ENCODE peak calls at places on chromosomes 7 and 10, in ten cellular contexts. D, Q, H, C, O, R, X, I, L and E are unnamed samples.

GRCh38 chr10:24886281-24886680 is 66.1 kb downstream of the PRTFDC1 start:
- DNase-seq in D (no peak), Q (no peak), H (no peak), C (no peak), O (no peak), R (peak), X (no peak), I (no peak), L (peak), E (no peak)

GRCh38 chr10:129853236-129853946 is 110.7 kb downstream of the EBF3 start:
- DNase-seq in D (peak), Q (no peak), H (peak), C (peak), O (no peak), R (peak), X (no peak), I (no peak), L (no peak), E (no peak)

GRCh38 chr10:108574233-108574632 is 1349.1 kb downstream of the XPNPEP1 start:
- DNase-seq in D (no peak), Q (no peak), H (no peak), C (no peak), O (no peak), R (peak), X (no peak), I (no peak), L (no peak), E (no peak)

GRCh38 chr7:14760730-14761129 is 141.8 kb downstream of the DGKB start:
- DNase-seq in D (no peak), Q (no peak), H (no peak), C (no peak), O (no peak), R (peak), X (no peak), I (no peak), L (no peak), E (no peak)

GRCh38 chr7:114084381-114085312 is 165.8 kb upstream of the PPP1R3A start:
- DNase-seq in D (peak), Q (peak), H (peak), C (peak), O (peak), R (no peak), X (peak), I (no peak), L (no peak), E (peak)

GRCh38 chr10:21514101-21514807 is 11.2 kb downstream of the SKIDA1 start:
- DNase-seq in D (no peak), Q (no peak), H (no peak), C (no peak), O (no peak), R (no peak), X (no peak), I (no peak), L (no peak), E (no peak)

GRCh38 chr10:78817804-78818203 is 251.0 kb upstream of the ZMIZ1 start:
- DNase-seq in D (no peak), Q (no peak), H (no peak), C (no peak), O (peak), R (no peak), X (no peak), I (no peak), L (no peak), E (no peak)

GRCh38 chr7:49980414-49980813 is 112.6 kb downstream of the ZPBP start:
- DNase-seq in D (no peak), Q (no peak), H (no peak), C (no peak), O (no peak), R (no peak), X (peak), I (no peak), L (no peak), E (no peak)

GRCh38 chr7:35761882-35762720 is 38.8 kb upstream of the SEPTIN7 start:
- DNase-seq in D (no peak), Q (no peak), H (peak), C (peak), O (no peak), R (no peak), X (no peak), I (no peak), L (no peak), E (no peak)

GRCh38 chr7:28587211-28587610 is 174.9 kb downstream of the CREB5 start:
- DNase-seq in D (peak), Q (no peak), H (peak), C (no peak), O (no peak), R (peak), X (peak), I (peak), L (peak), E (no peak)

GRCh38 chr7:116340201-116340847 is 130.0 kb downstream of the TES start:
- DNase-seq in D (no peak), Q (no peak), H (no peak), C (peak), O (no peak), R (peak), X (no peak), I (no peak), L (no peak), E (peak)

GRCh38 chr10:87596351-87596750 is 63.3 kb upstream of the PAPSS2 start:
- DNase-seq in D (no peak), Q (no peak), H (no peak), C (no peak), O (no peak), R (no peak), X (no peak), I (no peak), L (no peak), E (no peak)

GRCh38 chr7:40382145-40382544 is 247.3 kb downstream of the SUGCT start:
- DNase-seq in D (no peak), Q (no peak), H (peak), C (no peak), O (no peak), R (peak), X (no peak), I (no peak), L (no peak), E (no peak)

GRCh38 chr10:103921750-103922195 is 3.8 kb upstream of the STN1 start:
- DNase-seq in D (peak), Q (peak), H (peak), C (no peak), O (peak), R (no peak), X (peak), I (peak), L (no peak), E (peak)

GRCh38 chr10:79266092-79266491 is 81.2 kb upstream of the PPIF start:
- DNase-seq in D (peak), Q (no peak), H (peak), C (no peak), O (no peak), R (no peak), X (no peak), I (peak), L (no peak), E (no peak)

GRCh38 chr10:95758351-95759025 is 2.5 kb downstream of the ENTPD1 start:
- DNase-seq in D (no peak), Q (no peak), H (no peak), C (no peak), O (no peak), R (no peak), X (no peak), I (no peak), L (no peak), E (peak)

GRCh38 chr7:155860840-155861479 is 48.7 kb upstream of the SHH start:
- DNase-seq in D (peak), Q (no peak), H (peak), C (no peak), O (no peak), R (peak), X (no peak), I (peak), L (peak), E (no peak)

GRCh38 chr7:12570529-12571461 is at the start of gene SCIN:
- DNase-seq in D (peak), Q (peak), H (peak), C (peak), O (peak), R (peak), X (peak), I (no peak), L (no peak), E (peak)

GRCh38 chr7:41942468-41943097 is 239.7 kb upstream of the INHBA start:
- DNase-seq in D (peak), Q (peak), H (no peak), C (peak), O (peak), R (peak), X (peak), I (no peak), L (no peak), E (no peak)

GRCh38 chr7:84117304-84117703 is 77.3 kb downstream of the SEMA3A start:
- DNase-seq in D (no peak), Q (no peak), H (no peak), C (no peak), O (peak), R (no peak), X (peak), I (no peak), L (no peak), E (no peak)

GRCh38 chr7:150333659-150334058 is 7.8 kb downstream of the RARRES2 start:
- DNase-seq in D (no peak), Q (no peak), H (no peak), C (no peak), O (no peak), R (no peak), X (no peak), I (no peak), L (no peak), E (no peak)

GRCh38 chr10:133245439-133246235 is 8.0 kb downstream of the VENTX start:
- DNase-seq in D (peak), Q (peak), H (peak), C (no peak), O (no peak), R (no peak), X (peak), I (no peak), L (no peak), E (no peak)

GRCh38 chr7:107162466-107162865 is 6.3 kb upstream of the HBP1 start:
- DNase-seq in D (no peak), Q (no peak), H (no peak), C (no peak), O (no peak), R (peak), X (no peak), I (no peak), L (no peak), E (no peak)

GRCh38 chr10:92045641-92046106 is 122.1 kb downstream of the BTAF1 start:
- DNase-seq in D (no peak), Q (peak), H (no peak), C (no peak), O (peak), R (no peak), X (peak), I (no peak), L (no peak), E (no peak)

GRCh38 chr10:124224331-124225028 is 131.1 kb upstream of the CHST15 start:
- DNase-seq in D (no peak), Q (no peak), H (peak), C (no peak), O (no peak), R (peak), X (no peak), I (peak), L (no peak), E (no peak)

GRCh38 chr7:94540428-94540827 is 30.8 kb downstream of the CASD1 start:
- DNase-seq in D (no peak), Q (no peak), H (no peak), C (no peak), O (no peak), R (no peak), X (no peak), I (no peak), L (no peak), E (no peak)

GRCh38 chr10:117217196-117217761 is 20.0 kb downstream of the KCNK18 start:
- DNase-seq in D (peak), Q (peak), H (peak), C (no peak), O (peak), R (peak), X (peak), I (no peak), L (no peak), E (no peak)

GRCh38 chr10:63819753-63820347 is 298.6 kb downstream of the REEP3 start:
- DNase-seq in D (peak), Q (peak), H (peak), C (peak), O (peak), R (peak), X (peak), I (peak), L (peak), E (peak)

GRCh38 chr7:77824636-77825035 is 26.1 kb downstream of the PHTF2 start:
- DNase-seq in D (no peak), Q (no peak), H (no peak), C (no peak), O (no peak), R (no peak), X (no peak), I (no peak), L (no peak), E (no peak)

GRCh38 chr7:132001166-132001565 is 444.7 kb upstream of the PODXL start:
- DNase-seq in D (no peak), Q (no peak), H (no peak), C (no peak), O (no peak), R (no peak), X (no peak), I (no peak), L (no peak), E (no peak)

GRCh38 chr7:103076767-103077166 is 1.8 kb downstream of the ARMC10 start:
- DNase-seq in D (no peak), Q (no peak), H (no peak), C (no peak), O (no peak), R (no peak), X (no peak), I (no peak), L (no peak), E (no peak)

GRCh38 chr10:7397049-7397448 is 13.8 kb downstream of the SFMBT2 start:
- DNase-seq in D (no peak), Q (no peak), H (peak), C (peak), O (no peak), R (no peak), X (no peak), I (no peak), L (no peak), E (no peak)

GRCh38 chr10:77818378-77818777 is 108.2 kb downstream of the DLG5 start:
- DNase-seq in D (no peak), Q (no peak), H (no peak), C (no peak), O (no peak), R (no peak), X (no peak), I (no peak), L (no peak), E (no peak)

GRCh38 chr10:49527061-49527460 is 11.9 kb downstream of the ERCC6 start:
- DNase-seq in D (no peak), Q (no peak), H (peak), C (no peak), O (no peak), R (no peak), X (no peak), I (no peak), L (no peak), E (no peak)

GRCh38 chr10:46992794-46993552 is 81.7 kb downstream of the PTPN20 start:
- DNase-seq in D (peak), Q (peak), H (peak), C (peak), O (peak), R (peak), X (peak), I (peak), L (peak), E (peak)

GRCh38 chr10:60809157-60809556 is 30.9 kb downstream of the CDK1 start:
- DNase-seq in D (peak), Q (no peak), H (peak), C (peak), O (no peak), R (peak), X (no peak), I (peak), L (peak), E (no peak)

GRCh38 chr10:99993994-99994689 is 15.6 kb downstream of the DNMBP start:
- DNase-seq in D (peak), Q (no peak), H (peak), C (peak), O (peak), R (peak), X (no peak), I (no peak), L (no peak), E (peak)

GRCh38 chr7:83001362-83002040 is 161.2 kb downstream of the PCLO start:
- DNase-seq in D (no peak), Q (no peak), H (peak), C (peak), O (no peak), R (no peak), X (no peak), I (peak), L (no peak), E (no peak)

GRCh38 chr7:145845345-145845744 is 271.3 kb upstream of the CNTNAP2 start:
- DNase-seq in D (no peak), Q (no peak), H (no peak), C (no peak), O (no peak), R (no peak), X (no peak), I (no peak), L (no peak), E (no peak)

GRCh38 chr10:35308809-35309208 is 27.5 kb upstream of the CCNY start:
- DNase-seq in D (no peak), Q (no peak), H (no peak), C (no peak), O (no peak), R (no peak), X (no peak), I (no peak), L (no peak), E (no peak)
- H2AFZ ChIP-seq in D (no peak), Q (no peak), H (no peak), C (no peak), O (no peak), R (no peak), X (peak), I (no peak), L (no peak), E (no peak)

DNA sequence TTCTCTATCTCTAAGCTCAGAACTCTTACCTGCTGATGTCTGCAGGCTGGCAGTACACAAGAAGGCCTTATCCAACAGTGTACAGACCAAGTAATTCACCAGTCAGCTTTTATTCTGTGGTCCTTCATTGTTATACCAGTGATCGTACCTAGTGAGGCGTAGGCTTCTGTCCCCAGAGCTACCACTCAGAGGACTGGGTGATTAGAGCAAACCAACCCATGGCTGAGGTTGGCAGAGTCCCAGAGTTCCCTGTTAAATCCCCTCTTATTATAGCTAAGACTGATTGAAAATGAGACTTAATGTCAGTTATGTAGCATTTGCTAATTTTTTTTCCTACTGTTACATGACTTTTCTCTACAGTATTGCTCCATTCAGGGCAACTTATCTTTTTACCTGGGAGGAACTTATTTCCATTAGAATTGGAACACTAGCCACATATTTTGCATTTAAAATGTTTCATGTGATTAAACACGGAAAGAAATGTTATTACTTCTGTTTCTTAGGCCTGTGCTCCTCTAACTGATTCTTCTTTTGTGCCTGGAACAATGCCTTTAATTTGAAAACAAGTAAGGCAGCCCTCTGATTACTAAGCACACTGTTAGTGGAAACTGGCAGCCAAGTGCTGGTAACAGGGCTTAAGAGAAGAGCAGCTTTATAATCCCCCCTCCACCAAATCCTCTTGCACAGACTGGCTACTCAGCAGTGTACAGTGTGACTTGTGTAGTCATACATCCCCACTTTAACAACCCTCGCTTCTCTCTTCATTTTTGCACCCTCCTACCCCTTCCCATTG is 127.1 kb downstream of the LRRC4 start:
- DNase-seq in D (no peak), Q (no peak), H (peak), C (no peak), O (peak), R (no peak), X (peak), I (no peak), L (no peak), E (no peak)
- H2AFZ ChIP-seq in D (no peak), Q (no peak), H (no peak), C (no peak), O (no peak), R (no peak), X (no peak), I (no peak), L (no peak), E (no peak)

GRCh38 chr7:140534743-140535142 is 55.4 kb upstream of the MKRN1 start:
- DNase-seq in D (no peak), Q (no peak), H (peak), C (no peak), O (no peak), R (no peak), X (no peak), I (no peak), L (no peak), E (no peak)

GRCh38 chr7:140540142-140540777 is 61.0 kb upstream of the MKRN1 start:
- DNase-seq in D (peak), Q (no peak), H (no peak), C (no peak), O (no peak), R (no peak), X (no peak), I (no peak), L (no peak), E (no peak)

GRCh38 chr7:140541176-140541512 is 61.8 kb upstream of the MKRN1 start:
- DNase-seq in D (no peak), Q (no peak), H (no peak), C (no peak), O (no peak), R (no peak), X (no peak), I (no peak), L (no peak), E (no peak)

GRCh38 chr7:140539466-140539865 is 60.2 kb upstream of the MKRN1 start:
- DNase-seq in D (no peak), Q (no peak), H (no peak), C (no peak), O (no peak), R (no peak), X (no peak), I (no peak), L (no peak), E (no peak)

DNA sequence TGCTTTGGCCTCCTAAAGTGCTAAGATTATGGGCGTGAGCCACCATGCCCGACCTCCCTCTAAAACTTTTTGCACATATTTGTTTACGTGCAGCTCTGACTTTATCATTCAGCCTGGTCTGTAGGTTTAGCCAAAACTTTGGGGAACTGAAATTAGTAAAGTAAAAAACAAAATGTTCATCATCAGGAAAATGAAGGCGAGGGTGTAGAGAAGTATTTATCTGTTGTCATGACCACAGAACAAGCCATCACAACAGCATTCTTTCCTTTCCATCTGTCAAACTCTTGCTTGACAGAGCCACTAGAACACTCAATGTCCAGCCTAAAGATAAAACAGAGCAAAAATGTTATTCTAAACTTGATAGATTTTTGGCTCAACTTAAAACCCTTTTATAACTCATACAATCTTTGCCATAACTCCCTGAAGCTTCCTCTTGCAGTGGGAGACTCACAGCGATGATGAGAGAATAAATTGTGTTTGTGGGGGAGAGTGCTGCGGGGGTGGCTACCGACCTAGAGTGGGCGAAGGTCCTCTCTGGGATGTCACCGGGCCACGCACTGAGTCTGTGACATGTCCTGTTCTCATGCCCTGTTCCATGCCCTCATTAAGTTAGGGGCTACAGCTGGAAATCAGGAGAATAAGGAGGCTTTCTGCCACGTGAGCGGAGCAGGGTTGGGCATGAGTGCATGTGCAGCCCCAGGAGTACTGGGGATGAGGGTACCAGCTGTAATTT is 58.6 kb upstream of the MKRN1 start:
- DNase-seq in D (no peak), Q (no peak), H (no peak), C (no peak), O (no peak), R (no peak), X (no peak), I (no peak), L (no peak), E (no peak)
- H2AFZ ChIP-seq in D (no peak), Q (no peak), H (no peak), C (no peak), O (no peak), R (no peak), X (no peak), I (no peak), L (no peak), E (no peak)

GRCh38 chr7:90191648-90192047 is 19.9 kb upstream of the STEAP2 start:
- DNase-seq in D (no peak), Q (no peak), H (no peak), C (no peak), O (peak), R (no peak), X (no peak), I (no peak), L (no peak), E (no peak)

GRCh38 chr7:90190995-90191394 is 20.5 kb upstream of the STEAP2 start:
- DNase-seq in D (no peak), Q (no peak), H (no peak), C (no peak), O (no peak), R (no peak), X (no peak), I (no peak), L (no peak), E (no peak)

GRCh38 chr7:90194911-90195809 is 16.4 kb upstream of the STEAP2 start:
- DNase-seq in D (no peak), Q (no peak), H (no peak), C (no peak), O (no peak), R (no peak), X (no peak), I (no peak), L (no peak), E (no peak)

GRCh38 chr7:90188281-90188680 is 23.3 kb upstream of the STEAP2 start:
- DNase-seq in D (peak), Q (no peak), H (no peak), C (no peak), O (no peak), R (no peak), X (no peak), I (no peak), L (no peak), E (no peak)

GRCh38 chr7:90192876-90193765 is 18.4 kb upstream of the STEAP2 start:
- DNase-seq in D (no peak), Q (no peak), H (peak), C (no peak), O (no peak), R (no peak), X (no peak), I (no peak), L (no peak), E (peak)
- H2AFZ ChIP-seq in D (no peak), Q (no peak), H (peak), C (no peak), O (no peak), R (no peak), X (no peak), I (no peak), L (no peak), E (no peak)